ENCODE peak calls at places on chromosomes 4 and X, in eight cellular contexts. E is SK-N-SH, C is hepatocyte, D is aorta, B is MM.1S, F is endodermal cell, N is HAP-1, O is psoas muscle. Z is an unnamed sample.

GRCh38 chrX:111270339-111270738 is at the start of gene CAPN6:
- DNase-seq in B (peak; percentile 42), F (peak; percentile 82), N (peak; percentile 32), O (peak; percentile 49), D (no peak), C (peak; percentile 78), E (no peak), Z (peak; percentile 77)

GRCh38 chr4:14916554-14917304 is 85.6 kb upstream of the CPEB2 start:
- DNase-seq in B (no peak), F (peak; percentile 56), N (no peak), O (no peak), C (peak; percentile 61), E (no peak), D (no peak), Z (no peak)

GRCh38 chr4:185278716-185279115 is 69.3 kb downstream of the SNX25 start:
- DNase-seq in O (no peak), C (no peak), B (no peak), N (no peak), E (no peak), F (no peak), D (no peak), Z (no peak)

GRCh38 chr4:154456889-154457288 is 34.7 kb downstream of the DCHS2 start:
- DNase-seq in F (no peak), O (no peak), D (no peak), B (no peak), N (no peak), E (no peak), C (no peak), Z (no peak)

GRCh38 chr4:24705016-24705753 is 90.2 kb upstream of the SOD3 start:
- DNase-seq in D (no peak), O (no peak), C (no peak), E (no peak), N (no peak), F (no peak), B (no peak), Z (no peak)

GRCh38 chr4:53781614-53782467 is 190.6 kb upstream of the LNX1 start:
- DNase-seq in B (no peak), N (no peak), C (no peak), O (no peak), E (no peak), F (no peak), D (no peak), Z (no peak)

GRCh38 chr4:173261052-173261451 is 73.1 kb downstream of the HMGB2 start:
- DNase-seq in F (no peak), O (no peak), E (no peak), B (no peak), N (no peak), D (no peak), C (no peak), Z (no peak)

GRCh38 chr4:186169942-186170802 is 21.2 kb upstream of the CYP4V2 start:
- DNase-seq in E (no peak), C (peak; percentile 3), D (no peak), B (no peak), N (no peak), F (no peak), O (no peak), Z (no peak)

DNA sequence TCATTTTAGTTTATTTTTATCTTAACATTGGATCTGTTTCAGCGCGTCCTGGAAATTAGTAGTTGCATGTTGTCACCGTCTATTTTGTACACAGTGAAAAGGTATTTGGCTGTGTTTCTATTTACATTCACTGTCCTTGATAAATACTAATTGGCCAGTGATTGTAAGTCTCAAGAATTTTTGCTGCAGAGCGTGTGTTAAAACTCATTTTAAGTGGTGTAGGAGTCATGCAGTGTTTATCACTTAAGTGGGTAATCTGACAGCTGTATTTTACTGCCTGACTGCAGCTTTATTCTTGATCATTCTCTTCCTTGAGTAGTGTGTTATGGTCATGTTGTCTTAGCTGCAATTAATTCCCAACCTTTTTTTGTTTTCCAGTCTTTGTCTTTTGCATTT is 9.8 kb downstream of the GUCY1A1 start:
- DNase-seq in C (no peak), B (no peak), E (no peak), F (no peak), D (no peak), N (no peak), O (no peak), Z (peak; percentile 14)
- H3K4me1 ChIP-seq in C (peaks cover 28% of the 10 kb centered on the region), B (peaks cover 21% of the 10 kb centered on the region), E (peaks cover 3% of the 10 kb centered on the region), F (peaks cover 4% of the 10 kb centered on the region), D (peaks cover 2% of the 10 kb centered on the region), N (peaks cover 27% of the 10 kb centered on the region), O (no peaks in the 10 kb centered on the region), Z (peaks cover 33% of the 10 kb centered on the region)

DNA sequence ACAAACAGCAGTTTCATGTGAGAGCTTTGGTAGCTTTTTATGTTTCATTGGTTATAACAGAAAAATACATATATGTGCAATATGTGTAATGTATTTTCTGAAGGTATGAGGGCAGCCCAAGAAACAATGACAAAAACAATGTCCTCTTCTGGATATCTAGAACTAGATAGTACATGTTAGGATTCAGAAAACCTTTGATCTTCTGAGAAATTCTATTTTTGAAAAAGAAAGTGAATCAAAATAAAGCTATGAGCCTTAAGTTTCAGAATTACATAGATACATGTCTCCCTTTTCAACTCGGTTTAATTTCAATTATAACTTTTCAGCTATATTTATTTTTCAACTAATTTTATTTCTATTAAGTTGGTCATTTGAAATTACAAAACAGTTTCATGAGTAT is 131.9 kb downstream of the REELD1 start:
- DNase-seq in N (no peak), O (no peak), B (peak; percentile 61), E (no peak), D (no peak), C (no peak), F (no peak), Z (no peak)
- H3K4me1 ChIP-seq in N (peaks cover 2% of the 10 kb centered on the region), O (no peaks in the 10 kb centered on the region), B (peaks cover 27% of the 10 kb centered on the region), E (no peaks in the 10 kb centered on the region), D (no peaks in the 10 kb centered on the region), C (no peaks in the 10 kb centered on the region), F (peaks cover 4% of the 10 kb centered on the region), Z (no peaks in the 10 kb centered on the region)

GRCh38 chr4:142347241-142347640 is 498.9 kb downstream of the INPP4B start:
- DNase-seq in E (no peak), O (no peak), D (no peak), B (no peak), N (no peak), F (no peak), C (peak; percentile 41), Z (no peak)

GRCh38 chr4:142351958-142352357 is 494.1 kb downstream of the INPP4B start:
- DNase-seq in F (no peak), O (no peak), N (no peak), D (no peak), C (no peak), E (no peak), B (no peak), Z (peak; percentile 71)

GRCh38 chr4:142345909-142346308 is 500.2 kb downstream of the INPP4B start:
- DNase-seq in O (no peak), N (no peak), B (no peak), C (no peak), E (no peak), D (no peak), F (no peak), Z (no peak)

GRCh38 chr4:142350886-142351285 is 495.2 kb downstream of the INPP4B start:
- DNase-seq in F (no peak), O (no peak), E (no peak), C (peak; percentile 20), D (no peak), N (no peak), B (no peak), Z (no peak)

DNA sequence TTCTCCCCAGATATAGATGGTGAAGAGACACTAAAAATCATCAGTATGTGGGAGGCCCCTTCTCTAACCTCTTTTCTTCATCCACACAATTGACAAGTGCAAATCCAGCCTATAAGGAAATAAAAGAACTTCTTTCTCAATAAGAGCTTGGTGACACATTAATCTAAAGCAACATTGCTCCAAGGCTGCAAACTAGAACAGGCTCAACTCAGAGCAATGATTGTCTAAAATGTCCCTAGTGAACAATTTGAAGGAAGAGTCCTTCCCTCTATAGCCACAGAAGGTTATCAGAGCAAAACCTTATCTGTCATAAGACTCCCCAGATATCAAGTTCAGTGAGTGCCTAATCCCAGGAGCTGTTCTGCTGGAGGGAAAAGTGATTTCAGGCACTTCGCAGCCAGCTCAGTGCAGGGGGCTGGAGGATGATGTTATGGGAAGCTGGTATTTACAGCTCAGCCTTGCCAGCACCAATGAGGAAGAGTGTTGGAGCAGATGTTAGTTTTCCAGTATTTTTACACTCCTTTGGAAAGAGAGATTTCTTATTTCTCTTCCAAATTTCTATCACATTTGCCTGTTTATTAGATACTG is 497.5 kb downstream of the INPP4B start:
- DNase-seq in E (no peak), B (no peak), O (no peak), C (no peak), D (no peak), F (no peak), N (no peak), Z (no peak)
- H3K4me1 ChIP-seq in E (no peaks in the 10 kb centered on the region), B (no peaks in the 10 kb centered on the region), O (peaks cover 28% of the 10 kb centered on the region), C (peaks cover 30% of the 10 kb centered on the region), D (peaks cover 7% of the 10 kb centered on the region), F (peaks cover 3% of the 10 kb centered on the region), N (no peaks in the 10 kb centered on the region), Z (peaks cover 25% of the 10 kb centered on the region)

GRCh38 chr4:113957961-113958360 is 21.5 kb downstream of the ARSJ start:
- DNase-seq in E (no peak), N (no peak), D (no peak), C (no peak), B (no peak), O (no peak), F (no peak), Z (no peak)

GRCh38 chr4:113962719-113963274 is 16.6 kb downstream of the ARSJ start:
- DNase-seq in D (no peak), E (no peak), B (no peak), C (no peak), F (no peak), N (no peak), O (no peak), Z (no peak)

GRCh38 chr4:113958766-113959540 is 20.5 kb downstream of the ARSJ start:
- DNase-seq in E (no peak), F (no peak), D (no peak), C (peak; percentile 69), O (no peak), B (no peak), N (no peak), Z (no peak)

GRCh38 chr4:113961322-113961698 is 18.1 kb downstream of the ARSJ start:
- DNase-seq in F (no peak), B (no peak), E (no peak), N (no peak), D (no peak), C (no peak), O (no peak), Z (no peak)

GRCh38 chr4:113960684-113961321 is 18.6 kb downstream of the ARSJ start:
- DNase-seq in E (no peak), O (no peak), N (no peak), D (no peak), B (no peak), F (no peak), C (no peak), Z (no peak)
- H3K4me1 ChIP-seq in E (peaks cover 12% of the 10 kb centered on the region), O (no peaks in the 10 kb centered on the region), N (peaks cover 6% of the 10 kb centered on the region), D (peaks cover 2% of the 10 kb centered on the region), B (no peaks in the 10 kb centered on the region), F (no peaks in the 10 kb centered on the region), C (peaks cover 31% of the 10 kb centered on the region), Z (no peaks in the 10 kb centered on the region)

DNA sequence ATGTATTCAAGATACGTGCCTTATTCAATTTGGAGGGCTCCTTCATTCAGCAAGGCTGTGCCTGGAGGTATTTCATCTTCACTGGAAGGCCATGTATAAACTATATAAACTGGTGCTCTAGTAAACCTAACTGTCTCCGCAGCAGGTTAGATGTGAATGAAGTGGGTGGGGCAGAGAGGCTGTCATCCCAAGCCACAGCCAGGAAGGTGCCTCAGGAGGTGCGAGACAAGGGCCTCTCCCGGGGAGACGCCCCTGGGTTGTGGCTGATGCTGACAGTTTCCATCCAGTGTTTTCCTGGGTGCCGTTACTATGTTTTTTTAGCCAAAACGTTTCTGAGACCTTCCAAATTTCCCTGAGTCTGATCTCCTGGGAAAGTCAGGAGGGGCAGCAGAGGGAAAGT is 221.5 kb upstream of the RPL34 start:
- DNase-seq in B (no peak), F (peak; percentile 72), N (no peak), O (no peak), D (no peak), E (no peak), C (no peak), Z (no peak)
- H3K4me1 ChIP-seq in B (no peaks in the 10 kb centered on the region), F (peaks cover 4% of the 10 kb centered on the region), N (peaks cover 13% of the 10 kb centered on the region), O (no peaks in the 10 kb centered on the region), D (no peaks in the 10 kb centered on the region), E (no peaks in the 10 kb centered on the region), C (no peaks in the 10 kb centered on the region), Z (peaks cover 48% of the 10 kb centered on the region)

Z was measured in neural progenitor cell.